ENCODE peak calls at places on chromosomes 16 and 17, in six cellular contexts. K, V, J, S, H and G are unnamed samples.

GRCh38 chr16:84761448-84762368 is 58.1 kb upstream of the CRISPLD2 start:
- DNase-seq in K (no peak), V (no peak), J (no peak), S (no peak), H (no peak), G (no peak)

GRCh38 chr16:58118801-58119508 is 10.2 kb downstream of the CFAP20 start:
- DNase-seq in K (no peak), V (no peak), J (no peak), S (no peak), H (no peak), G (no peak)

GRCh38 chr17:77501101-77501566 is 360.4 kb downstream of the SEC14L1 start:
- DNase-seq in K (no peak), V (peak; percentile 35), J (peak; percentile 55), S (no peak), H (no peak), G (peak; percentile 57)

GRCh38 chr16:69830534-69831211 is 68.5 kb downstream of the WWP2 start:
- DNase-seq in K (no peak), V (no peak), J (peak; percentile 31), S (no peak), H (no peak), G (no peak)

GRCh38 chr17:17514993-17515920 is 19.1 kb upstream of the RASD1 start:
- DNase-seq in K (no peak), V (no peak), J (no peak), S (no peak), H (no peak), G (no peak)

GRCh38 chr17:17605747-17606083 is 14.2 kb upstream of the PEMT start:
- DNase-seq in K (no peak), V (no peak), J (no peak), S (no peak), H (peak; percentile 16), G (no peak)

GRCh38 chr16:66511615-66512500 is 38.1 kb downstream of the TK2 start:
- DNase-seq in K (peak; percentile 22), V (no peak), J (peak; percentile 64), S (no peak), H (peak; percentile 37), G (no peak)

GRCh38 chr16:51237861-51238378 is 86.8 kb upstream of the SALL1 start:
- DNase-seq in K (no peak), V (no peak), J (no peak), S (no peak), H (no peak), G (no peak)

GRCh38 chr16:30896890-30897730 is 696 bp downstream of the CTF1 start:
- DNase-seq in K (peak; percentile 91), V (peak; percentile 88), J (peak; percentile 71), S (peak; percentile 82), H (peak; percentile 68), G (peak; percentile 87)

GRCh38 chr17:64146418-64147109 is 16.6 kb upstream of the ERN1 start:
- DNase-seq in K (peak; percentile 72), V (peak; percentile 53), J (peak; percentile 31), S (no peak), H (no peak), G (peak; percentile 29)

GRCh38 chr17:75809631-75810111 is 25.1 kb downstream of the UNK start:
- DNase-seq in K (no peak), V (no peak), J (no peak), S (no peak), H (no peak), G (no peak)

GRCh38 chr16:72262711-72263110 is 90.8 kb upstream of the PMFBP1 start:
- DNase-seq in K (no peak), V (no peak), J (no peak), S (no peak), H (no peak), G (no peak)

GRCh38 chr16:66399930-66400329 is 27.2 kb upstream of the BEAN1 start:
- DNase-seq in K (no peak), V (peak; percentile 53), J (no peak), S (no peak), H (no peak), G (no peak)

GRCh38 chr16:56576585-56577299 is 11.9 kb downstream of the MT4 start:
- DNase-seq in K (peak; percentile 91), V (peak; percentile 63), J (peak; percentile 41), S (peak; percentile 72), H (peak; percentile 8), G (peak; percentile 84)

GRCh38 chr17:41098476-41098875 is 534 bp upstream of the KRTAP4-8 start:
- DNase-seq in K (no peak), V (no peak), J (no peak), S (no peak), H (no peak), G (no peak)

GRCh38 chr16:87067890-87068289 is 249.3 kb downstream of the C16orf95 start:
- DNase-seq in K (no peak), V (no peak), J (no peak), S (no peak), H (no peak), G (no peak)

GRCh38 chr16:15752717-15753488 is 102.9 kb downstream of the NDE1 start:
- DNase-seq in K (no peak), V (no peak), J (no peak), S (no peak), H (no peak), G (no peak)

GRCh38 chr17:74981979-74982662 is 5.3 kb upstream of the CDR2L start:
- DNase-seq in K (peak; percentile 79), V (peak; percentile 89), J (peak; percentile 90), S (peak; percentile 71), H (no peak), G (peak; percentile 86)

GRCh38 chr16:4369006-4369766 is 2.5 kb upstream of the VASN start:
- DNase-seq in K (no peak), V (no peak), J (no peak), S (no peak), H (no peak), G (no peak)

GRCh38 chr16:69108069-69108904 is 2.8 kb downstream of the HAS3 start:
- DNase-seq in K (peak; percentile 11), V (peak; percentile 24), J (no peak), S (no peak), H (no peak), G (no peak)

DNA sequence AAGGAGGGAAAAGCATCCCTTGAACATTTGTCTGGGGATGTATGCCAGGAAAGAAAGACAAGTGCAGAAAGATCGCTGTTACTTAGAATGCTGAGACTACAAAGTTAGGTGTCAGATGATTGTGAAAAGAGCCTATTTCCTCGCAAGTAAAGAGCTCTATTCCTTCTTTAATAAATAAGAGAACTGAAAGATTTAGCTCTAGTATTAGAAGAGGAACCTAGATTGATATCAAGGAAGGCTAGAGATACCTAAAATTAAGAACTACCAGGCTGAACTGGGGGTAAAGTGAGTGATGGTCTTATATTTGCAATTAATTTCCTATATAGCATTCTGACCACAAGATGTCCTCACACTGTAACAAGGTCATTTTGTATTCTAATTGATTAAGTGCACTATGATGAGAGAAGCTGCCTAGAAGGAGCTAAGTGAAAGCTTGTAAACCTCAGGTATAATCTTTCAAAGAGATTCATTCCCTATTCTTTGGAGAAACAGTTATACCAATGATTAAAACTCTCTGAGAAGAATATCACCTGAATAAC is 62.3 kb downstream of the SSH2 start:
- DNase-seq in K (no peak), V (no peak), J (no peak), S (no peak), H (no peak), G (no peak)
- TF ChIP-seq CTCF in K (no peak), V (no peak), J (peak; percentile 48), S (no peak), H (peak; percentile 22), G (peak; percentile 23)

GRCh38 chr17:4938670-4939553 is 934 bp downstream of the SLC25A11 start:
- DNase-seq in K (no peak), V (no peak), J (no peak), S (no peak), H (no peak), G (peak; percentile 45)

GRCh38 chr17:4941027-4941610 is 1.1 kb downstream of the RNF167 start:
- DNase-seq in K (no peak), V (no peak), J (no peak), S (no peak), H (no peak), G (no peak)

GRCh38 chr17:4939554-4939803 is 367 bp downstream of the SLC25A11 start:
- DNase-seq in K (no peak), V (peak; percentile 54), J (no peak), S (no peak), H (no peak), G (no peak)

GRCh38 chr17:4940625-4941021 is 555 bp downstream of the RNF167 start:
- DNase-seq in K (peak; percentile 72), V (peak; percentile 39), J (no peak), S (no peak), H (no peak), G (peak; percentile 11)

GRCh38 chr17:4939804-4940624 is at the start of the genes RNF167 and SLC25A11:
- DNase-seq in K (peak; percentile 96), V (peak; percentile 91), J (peak; percentile 99), S (peak; percentile 97), H (peak; percentile 99), G (peak; percentile 99)
- TF ChIP-seq CTCF in K (peak; percentile 8), V (no peak), J (no peak), S (no peak), H (no peak), G (no peak)

GRCh38 chr16:35386619-35387018 is 1927.2 kb downstream of the TP53TG3F start:
- DNase-seq in K (no peak), V (no peak), J (no peak), S (no peak), H (no peak), G (no peak)

GRCh38 chr16:35391328-35391727 is 1931.9 kb downstream of the TP53TG3F start:
- DNase-seq in K (no peak), V (peak; percentile 6), J (no peak), S (no peak), H (no peak), G (no peak)
- TF ChIP-seq CTCF in K (no peak), V (peak; percentile 15), J (no peak), S (peak; percentile 30), H (peak; percentile 23), G (peak; percentile 66)

GRCh38 chr17:4540224-4541040 is 14.8 kb downstream of the MYBBP1A start:
- DNase-seq in K (no peak), V (no peak), J (no peak), S (no peak), H (no peak), G (no peak)

GRCh38 chr17:4541041-4541327 is 14.2 kb downstream of the MYBBP1A start:
- DNase-seq in K (no peak), V (no peak), J (no peak), S (no peak), H (no peak), G (no peak)

GRCh38 chr17:4542003-4542725 is 13.0 kb downstream of the MYBBP1A start:
- DNase-seq in K (no peak), V (no peak), J (no peak), S (no peak), H (no peak), G (no peak)

GRCh38 chr17:4542726-4543191 is 12.4 kb downstream of the MYBBP1A start:
- DNase-seq in K (no peak), V (no peak), J (no peak), S (no peak), H (no peak), G (no peak)

DNA sequence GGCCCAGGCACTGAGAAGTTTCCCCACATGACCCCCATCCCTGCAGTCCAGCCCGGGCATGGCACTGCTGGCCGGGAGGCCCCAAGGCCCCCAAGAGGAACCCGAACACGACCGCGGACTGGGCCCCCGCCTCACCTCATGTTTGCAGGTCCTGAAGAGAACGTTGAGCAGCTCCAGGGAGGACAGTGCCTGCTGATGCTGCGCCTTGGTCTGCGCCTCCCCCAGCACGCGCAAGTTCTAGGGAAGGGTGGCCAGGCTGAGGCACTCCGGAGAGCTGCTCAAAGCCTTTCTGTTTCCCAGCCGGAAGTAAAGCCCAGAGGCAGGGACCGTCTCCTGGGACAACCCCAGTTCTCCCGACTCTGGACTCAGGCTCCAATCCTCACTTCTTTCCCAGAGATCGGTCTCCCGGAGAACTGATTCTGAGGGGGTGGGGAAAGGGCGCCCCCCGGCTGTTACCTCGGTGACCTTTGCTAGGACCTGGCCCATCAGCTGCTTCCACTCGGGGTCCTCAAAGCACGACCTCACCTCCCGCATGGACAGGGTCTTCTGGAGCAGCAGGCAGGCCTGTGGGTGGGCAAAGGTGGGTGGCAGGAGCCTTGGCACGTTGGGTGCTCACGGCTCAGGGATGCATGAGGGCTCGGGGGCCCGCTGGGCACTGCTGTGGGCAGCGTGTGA is 13.7 kb downstream of the MYBBP1A start:
- DNase-seq in K (no peak), V (no peak), J (no peak), S (no peak), H (no peak), G (no peak)
- TF ChIP-seq CTCF in K (no peak), V (no peak), J (peak; percentile 17), S (no peak), H (no peak), G (no peak)